ENCODE peak calls at places on chromosomes 7 and 10, in six cellular contexts. One of them, this sample, is unnamed.

GRCh38 chr10:78806805-78807221 is 262.0 kb upstream of the ZMIZ1 start:
- DNase-seq in tibial nerve: no peak
- DNase-seq in A549: no peak
- DNase-seq in fibroblast of pulmonary artery: no peak
- DNase-seq in GM23338: no peak
- DNase-seq in epithelial cell of esophagus: peak
- DNase-seq in this sample: no peak

GRCh38 chr10:60434418-60435046 is 44.9 kb upstream of the ANK3 start:
- DNase-seq in tibial nerve: peak
- DNase-seq in A549: peak
- DNase-seq in fibroblast of pulmonary artery: peak
- DNase-seq in GM23338: peak
- DNase-seq in epithelial cell of esophagus: peak
- DNase-seq in this sample: peak

GRCh38 chr10:129921801-129922597 is 42.1 kb downstream of the EBF3 start:
- DNase-seq in tibial nerve: no peak
- DNase-seq in A549: no peak
- DNase-seq in fibroblast of pulmonary artery: no peak
- DNase-seq in GM23338: no peak
- DNase-seq in epithelial cell of esophagus: no peak
- DNase-seq in this sample: no peak

GRCh38 chr10:73782749-73783085 is 869 bp downstream of the CHCHD1 start:
- DNase-seq in tibial nerve: no peak
- DNase-seq in A549: no peak
- DNase-seq in fibroblast of pulmonary artery: no peak
- DNase-seq in GM23338: no peak
- DNase-seq in epithelial cell of esophagus: no peak
- DNase-seq in this sample: no peak

GRCh38 chr10:92972066-92972870 is 88.3 kb upstream of the CYP26C1 start:
- DNase-seq in tibial nerve: no peak
- DNase-seq in A549: peak
- DNase-seq in fibroblast of pulmonary artery: peak
- DNase-seq in GM23338: no peak
- DNase-seq in epithelial cell of esophagus: peak
- DNase-seq in this sample: peak

GRCh38 chr7:37234928-37235327 is 213.7 kb downstream of the ELMO1 start:
- DNase-seq in tibial nerve: no peak
- DNase-seq in A549: peak
- DNase-seq in fibroblast of pulmonary artery: peak
- DNase-seq in GM23338: peak
- DNase-seq in epithelial cell of esophagus: peak
- DNase-seq in this sample: no peak

GRCh38 chr7:80324032-80324431 is 187.8 kb downstream of the GNAT3 start:
- DNase-seq in tibial nerve: no peak
- DNase-seq in A549: no peak
- DNase-seq in fibroblast of pulmonary artery: peak
- DNase-seq in GM23338: no peak
- DNase-seq in epithelial cell of esophagus: peak
- DNase-seq in this sample: peak

GRCh38 chr7:94907420-94908203 is at the start of gene PPP1R9A:
- DNase-seq in tibial nerve: no peak
- DNase-seq in A549: peak
- DNase-seq in fibroblast of pulmonary artery: peak
- DNase-seq in GM23338: peak
- DNase-seq in epithelial cell of esophagus: no peak
- DNase-seq in this sample: no peak

GRCh38 chr7:80480566-80480965 is 31.3 kb downstream of the GNAT3 start:
- DNase-seq in tibial nerve: no peak
- DNase-seq in A549: no peak
- DNase-seq in fibroblast of pulmonary artery: no peak
- DNase-seq in GM23338: no peak
- DNase-seq in epithelial cell of esophagus: no peak
- DNase-seq in this sample: no peak

GRCh38 chr7:158452331-158452730 is 135.3 kb downstream of the PTPRN2 start:
- DNase-seq in tibial nerve: no peak
- DNase-seq in A549: no peak
- DNase-seq in fibroblast of pulmonary artery: no peak
- DNase-seq in GM23338: no peak
- DNase-seq in epithelial cell of esophagus: no peak
- DNase-seq in this sample: no peak
- H3K4me3 ChIP-seq in tibial nerve: no peak
- H3K4me3 ChIP-seq in A549: no peak
- H3K4me3 ChIP-seq in fibroblast of pulmonary artery: no peak
- H3K4me3 ChIP-seq in GM23338: no peak
- H3K4me3 ChIP-seq in epithelial cell of esophagus: no peak
- H3K4me3 ChIP-seq in this sample: no peak

GRCh38 chr7:101212014-101212413 is 5.4 kb downstream of the PLOD3 start:
- DNase-seq in tibial nerve: no peak
- DNase-seq in A549: no peak
- DNase-seq in fibroblast of pulmonary artery: no peak
- DNase-seq in GM23338: no peak
- DNase-seq in epithelial cell of esophagus: no peak
- DNase-seq in this sample: no peak
- TF ChIP-seq CTCF in tibial nerve: no peak
- TF ChIP-seq CTCF in A549: no peak
- TF ChIP-seq CTCF in fibroblast of pulmonary artery: no peak
- TF ChIP-seq CTCF in GM23338: no peak
- TF ChIP-seq CTCF in epithelial cell of esophagus: no peak
- TF ChIP-seq CTCF in this sample: no peak

DNA sequence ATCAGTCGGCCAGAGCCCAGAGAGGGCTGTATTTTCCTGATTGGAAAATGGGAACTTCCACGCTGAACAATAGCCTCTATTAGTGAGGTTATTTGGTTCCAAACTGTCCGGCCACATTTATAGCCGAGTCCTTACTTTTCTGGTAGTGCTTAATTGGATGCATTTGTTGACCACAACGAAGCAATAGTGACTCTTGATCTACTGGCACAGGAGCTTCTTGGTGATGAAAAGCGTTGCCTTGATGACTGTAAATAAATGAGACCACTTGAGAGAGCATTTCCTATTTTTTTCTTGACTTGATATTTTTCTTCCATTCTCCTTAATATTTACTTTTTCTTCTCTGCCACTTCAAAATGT is 4.8 kb upstream of the SP8 start:
- DNase-seq in tibial nerve: no peak
- DNase-seq in A549: no peak
- DNase-seq in fibroblast of pulmonary artery: no peak
- DNase-seq in GM23338: no peak
- DNase-seq in epithelial cell of esophagus: no peak
- DNase-seq in this sample: no peak
- H3K4me3 ChIP-seq in tibial nerve: no peak
- H3K4me3 ChIP-seq in A549: no peak
- H3K4me3 ChIP-seq in fibroblast of pulmonary artery: no peak
- H3K4me3 ChIP-seq in GM23338: peak
- H3K4me3 ChIP-seq in epithelial cell of esophagus: no peak
- H3K4me3 ChIP-seq in this sample: no peak

DNA sequence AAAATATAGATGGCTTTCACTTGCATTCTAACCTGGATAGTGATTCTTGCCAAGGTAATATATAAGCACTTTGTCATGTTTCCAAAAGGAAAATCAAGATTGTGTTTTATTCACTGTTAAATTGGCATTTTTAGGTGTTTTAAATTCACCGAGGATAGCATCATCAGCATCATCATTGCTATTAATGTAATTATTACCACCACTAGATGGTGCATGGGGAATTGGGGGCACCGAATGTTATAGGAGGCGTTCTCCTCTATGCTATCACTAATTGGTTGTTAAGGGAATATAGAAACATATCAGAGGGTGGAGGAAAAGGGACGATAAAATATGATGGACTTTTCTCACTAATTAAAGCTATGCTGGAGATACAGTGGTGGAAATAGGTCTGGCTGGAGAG is 95.5 kb downstream of the CELF2 start:
- DNase-seq in tibial nerve: no peak
- DNase-seq in A549: no peak
- DNase-seq in fibroblast of pulmonary artery: no peak
- DNase-seq in GM23338: no peak
- DNase-seq in epithelial cell of esophagus: no peak
- DNase-seq in this sample: no peak
- TF ChIP-seq CTCF in tibial nerve: peak
- TF ChIP-seq CTCF in A549: peak
- TF ChIP-seq CTCF in fibroblast of pulmonary artery: no peak
- TF ChIP-seq CTCF in GM23338: peak
- TF ChIP-seq CTCF in epithelial cell of esophagus: no peak
- TF ChIP-seq CTCF in this sample: no peak